ENCODE peak calls at places on chromosomes 2 and 18, in eight cellular contexts. O, E, G, A, Y, C, H and T are unnamed samples. For H3K4me1, the result is how much of the 10 kb centered on the place peaks cover.

GRCh38 chr18:48504819-48505218 is 34.0 kb upstream of the CTIF start:
- DNase-seq in C (no peak), A (no peak), H (no peak), G (no peak), Y (no peak), E (no peak), O (no peak), T (no peak)

GRCh38 chr2:210198326-210198725 is 26.9 kb downstream of the ACADL start:
- DNase-seq in H (no peak), A (no peak), C (no peak), G (no peak), O (no peak), E (no peak), Y (no peak), T (no peak)

GRCh38 chr2:176117162-176117822 is 714 bp downstream of the HOXD10 start:
- DNase-seq in E (no peak), C (no peak), H (no peak), A (no peak), O (no peak), Y (no peak), G (peak), T (no peak)

GRCh38 chr2:7450188-7451156 is 533.3 kb downstream of the RNF144A start:
- DNase-seq in O (peak), C (no peak), G (no peak), H (peak), E (no peak), A (no peak), Y (no peak), T (no peak)

GRCh38 chr2:153715218-153715617 is 156.5 kb upstream of the GALNT13 start:
- DNase-seq in Y (no peak), H (no peak), G (no peak), A (no peak), E (no peak), C (no peak), O (no peak), T (no peak)

GRCh38 chr2:66697346-66697745 is 262.4 kb downstream of the MEIS1 start:
- DNase-seq in E (no peak), H (no peak), O (no peak), Y (no peak), C (no peak), A (no peak), G (no peak), T (no peak)

GRCh38 chr2:180979086-180979934 is 1.1 kb upstream of the UBE2E3 start:
- DNase-seq in A (no peak), H (no peak), E (no peak), C (no peak), G (no peak), Y (no peak), O (peak), T (no peak)

GRCh38 chr2:39128919-39129391 is 8.1 kb upstream of the SOS1 start:
- DNase-seq in Y (no peak), E (no peak), C (no peak), G (no peak), A (no peak), O (peak), H (peak), T (no peak)

GRCh38 chr2:190382851-190383250 is 25.3 kb upstream of the MFSD6 start:
- DNase-seq in H (peak), E (no peak), Y (no peak), A (no peak), C (peak), G (no peak), O (peak), T (no peak)

GRCh38 chr2:40554665-40555294 is 102.9 kb upstream of the SLC8A1 start:
- DNase-seq in H (no peak), O (no peak), A (peak), G (peak), C (peak), E (no peak), Y (peak), T (peak)

GRCh38 chr18:66638856-66639621 is 35.1 kb upstream of the CDH19 start:
- DNase-seq in O (no peak), A (no peak), C (no peak), H (no peak), Y (no peak), E (no peak), G (no peak), T (no peak)

GRCh38 chr2:110870545-110870944 is 138.2 kb downstream of the ACOXL start:
- DNase-seq in A (no peak), G (no peak), E (no peak), Y (no peak), H (no peak), C (no peak), O (no peak), T (no peak)

GRCh38 chr18:6405237-6406074 is 9.3 kb downstream of the L3MBTL4 start:
- DNase-seq in H (no peak), G (no peak), E (no peak), Y (no peak), A (no peak), C (no peak), O (no peak), T (no peak)

GRCh38 chr2:100039291-100039985 is 103.0 kb downstream of the AFF3 start:
- DNase-seq in G (no peak), C (no peak), E (no peak), Y (no peak), A (no peak), O (no peak), H (no peak), T (no peak)

GRCh38 chr2:33482518-33482917 is 6.1 kb downstream of the RASGRP3 start:
- DNase-seq in G (no peak), C (no peak), Y (no peak), O (no peak), E (no peak), H (no peak), A (no peak), T (no peak)

GRCh38 chr2:14565666-14566065 is 66.9 kb upstream of the LRATD1 start:
- DNase-seq in G (no peak), E (no peak), H (no peak), C (no peak), A (no peak), O (no peak), Y (no peak), T (no peak)

GRCh38 chr2:63740943-63741342 is 100.8 kb upstream of the UGP2 start:
- DNase-seq in O (no peak), C (no peak), H (no peak), Y (no peak), E (no peak), A (no peak), G (no peak), T (no peak)

GRCh38 chr2:58428553-58429284 is 187.6 kb upstream of the FANCL start:
- DNase-seq in O (no peak), C (peak), A (no peak), E (no peak), G (peak), H (no peak), Y (no peak), T (peak)

GRCh38 chr2:161796192-161796591 is 172.0 kb downstream of the SLC4A10 start:
- DNase-seq in Y (peak), A (no peak), E (no peak), C (no peak), O (no peak), G (no peak), H (no peak), T (peak)

GRCh38 chr2:28662468-28663095 is 89.0 kb upstream of the PPP1CB start:
- DNase-seq in E (no peak), A (peak), G (peak), Y (peak), H (no peak), C (no peak), O (no peak), T (no peak)

GRCh38 chr2:130728007-130728454 is 839 bp upstream of the GPR148 start:
- DNase-seq in O (peak), E (no peak), G (no peak), Y (no peak), H (peak), A (no peak), C (no peak), T (no peak)

GRCh38 chr2:28172114-28172898 is 220.4 kb upstream of the FOSL2 start:
- DNase-seq in H (no peak), O (no peak), Y (no peak), C (no peak), G (no peak), A (no peak), E (no peak), T (no peak)

GRCh38 chr18:35789543-35789942 is 182.9 kb upstream of the RMP24 start:
- DNase-seq in C (no peak), H (no peak), Y (no peak), O (no peak), G (no peak), A (no peak), E (no peak), T (no peak)

GRCh38 chr2:42100696-42101585 is 53.1 kb downstream of the PKDCC start:
- DNase-seq in A (peak), O (peak), H (peak), C (no peak), E (peak), G (peak), Y (no peak), T (peak)

GRCh38 chr2:238380785-238381184 is 45.9 kb upstream of the ASB1 start:
- DNase-seq in G (no peak), E (no peak), O (no peak), A (no peak), C (no peak), H (no peak), Y (no peak), T (no peak)

GRCh38 chr2:71846669-71847291 is 300.9 kb downstream of the CYP26B1 start:
- DNase-seq in E (no peak), O (no peak), H (no peak), A (no peak), G (no peak), C (no peak), Y (no peak), T (no peak)

GRCh38 chr2:101725515-101726192 is 28.1 kb downstream of the MAP4K4 start:
- DNase-seq in G (no peak), O (peak), H (no peak), Y (no peak), E (no peak), C (no peak), A (no peak), T (no peak)
- H3K4me1 ChIP-seq in G (under half), O (half or more), H (half or more), Y (under half), E (under half), C (under half), A (under half), T (under half)

GRCh38 chr2:240934701-240935100 is 28.6 kb downstream of the CROCC2 start:
- DNase-seq in O (no peak), Y (peak), G (peak), C (no peak), E (peak), H (no peak), A (no peak), T (peak)
- H3K4me1 ChIP-seq in O (under half), Y (under half), G (under half), C (under half), E (under half), H (under half), A (under half), T (under half)

DNA sequence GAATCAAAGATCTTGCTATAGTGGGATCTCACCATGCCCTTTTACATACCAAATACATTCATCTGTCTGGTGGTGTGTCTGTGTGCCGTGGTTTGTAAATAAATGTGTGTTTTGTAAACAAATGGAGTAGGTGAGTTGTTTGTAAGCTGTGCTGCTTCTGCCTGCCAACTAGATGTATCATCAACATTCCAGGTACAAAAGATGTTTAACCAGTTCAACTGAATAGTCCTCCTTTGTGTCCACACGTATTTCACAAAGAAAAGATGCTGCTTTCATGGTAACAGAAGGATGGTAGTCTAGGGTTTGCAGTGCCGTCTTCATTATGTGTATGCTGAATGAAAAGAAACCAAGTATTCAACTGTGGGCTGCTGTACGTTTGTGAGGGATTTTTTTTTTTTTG is 72.1 kb downstream of the CAMKMT start:
- DNase-seq in A (no peak), H (no peak), C (no peak), E (no peak), O (no peak), Y (no peak), G (no peak), T (no peak)
- H3K4me1 ChIP-seq in A (under half), H (under half), C (under half), E (under half), O (under half), Y (under half), G (under half), T (under half)

GRCh38 chr2:96739633-96740428 is at the start of gene LMAN2L:
- DNase-seq in A (peak), E (peak), Y (peak), H (peak), O (peak), G (peak), C (peak), T (peak)

GRCh38 chr2:96737251-96737650 is 2.6 kb downstream of the LMAN2L start:
- DNase-seq in G (no peak), A (no peak), Y (no peak), H (no peak), O (no peak), E (no peak), C (no peak), T (no peak)

GRCh38 chr2:96737831-96738230 is 2.0 kb downstream of the LMAN2L start:
- DNase-seq in E (no peak), H (no peak), G (no peak), Y (no peak), A (no peak), O (peak), C (no peak), T (no peak)

GRCh38 chr2:96734899-96735585 is 4.8 kb downstream of the LMAN2L start:
- DNase-seq in Y (no peak), G (no peak), E (no peak), A (no peak), C (no peak), O (no peak), H (no peak), T (no peak)

GRCh38 chr2:96739051-96739632 is 722 bp downstream of the LMAN2L start:
- DNase-seq in H (no peak), E (no peak), C (no peak), A (no peak), O (no peak), G (no peak), Y (no peak), T (no peak)
- H3K4me1 ChIP-seq in H (under half), E (under half), C (under half), A (under half), O (under half), G (under half), Y (under half), T (under half)

GRCh38 chr18:77093067-77093430 is 39.5 kb downstream of the MBP start:
- DNase-seq in C (no peak), Y (no peak), G (peak), H (no peak), O (no peak), A (no peak), E (no peak), T (no peak)
- H3K4me1 ChIP-seq in C (under half), Y (under half), G (under half), H (half or more), O (half or more), A (under half), E (under half), T (under half)

GRCh38 chr2:54594048-54594447 is 129.4 kb upstream of the EML6 start:
- DNase-seq in A (no peak), O (no peak), G (no peak), C (no peak), E (no peak), H (no peak), Y (no peak), T (no peak)

GRCh38 chr2:54595161-54595803 is 128.2 kb upstream of the EML6 start:
- DNase-seq in E (no peak), C (no peak), O (no peak), A (no peak), G (no peak), Y (no peak), H (no peak), T (no peak)

GRCh38 chr2:54597153-54597827 is 126.2 kb upstream of the EML6 start:
- DNase-seq in C (no peak), Y (no peak), O (peak), A (no peak), E (no peak), G (no peak), H (no peak), T (no peak)

GRCh38 chr2:54598347-54599325 is 124.8 kb upstream of the EML6 start:
- DNase-seq in O (no peak), H (no peak), C (no peak), A (no peak), E (no peak), G (no peak), Y (no peak), T (no peak)

DNA sequence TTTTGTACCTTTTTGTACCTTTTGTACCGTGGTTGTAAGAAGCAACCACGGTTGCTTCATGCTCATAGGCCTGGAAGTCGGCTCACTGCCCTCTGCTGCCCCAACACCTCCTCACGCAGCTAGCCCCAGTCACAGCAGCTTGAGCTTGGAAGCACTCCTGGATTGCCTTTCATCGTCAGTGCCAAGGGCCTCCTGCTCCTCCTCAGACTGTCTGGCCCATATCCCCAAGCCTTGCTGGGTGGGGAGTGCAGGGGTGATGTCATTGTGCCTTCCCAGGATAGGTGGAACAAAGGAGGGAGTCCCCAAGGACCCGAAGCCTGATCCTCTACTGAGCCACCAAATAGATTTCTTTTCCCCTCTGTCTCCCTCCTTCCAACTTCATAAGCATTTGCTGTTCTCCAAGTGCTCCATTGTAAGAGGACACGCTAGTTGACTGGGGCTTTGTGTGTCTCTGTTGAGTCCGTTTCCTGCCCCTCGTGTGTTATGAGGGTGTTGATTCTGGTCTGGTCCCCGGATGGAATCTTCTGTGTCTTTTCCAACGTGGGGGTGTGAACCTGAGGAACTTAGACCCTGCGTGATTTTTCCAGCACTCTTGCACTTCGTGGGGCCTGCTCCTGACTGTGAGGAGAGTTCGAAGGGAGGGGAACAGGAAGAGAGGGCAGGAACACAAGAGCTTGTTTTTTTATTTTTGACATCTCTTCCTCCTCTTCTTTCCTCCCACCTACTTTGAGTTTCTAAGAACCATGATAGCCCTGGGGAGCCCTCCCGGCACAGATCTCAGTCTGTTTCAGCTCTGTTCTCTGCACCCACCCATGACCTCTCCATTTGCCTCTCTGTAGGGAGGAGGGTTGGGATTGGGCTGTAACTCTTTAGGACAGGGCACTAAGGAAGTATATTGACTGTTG is 127.2 kb upstream of the EML6 start:
- DNase-seq in Y (peak), H (no peak), C (no peak), O (no peak), E (no peak), A (no peak), G (no peak), T (no peak)
- H3K4me1 ChIP-seq in Y (under half), H (half or more), C (half or more), O (half or more), E (under half), A (under half), G (under half), T (half or more)